ENCODE peak calls at places on chromosomes 12 and 14, in six cellular contexts. D is choroid plexus epithelial cell, F is tibial artery, B is fibroblast of lung, G is heart right ventricle, M is endothelial cell. E is an unnamed sample.

GRCh38 chr14:78399316-78399889 is 229.2 kb downstream of the NRXN3 start:
- DNase-seq in F (no peak), D (peak), G (peak), M (peak), B (peak), E (peak)

GRCh38 chr12:50354908-50355307 is 41.5 kb downstream of the FAM186A start:
- DNase-seq in D (no peak), M (no peak), G (no peak), B (no peak), F (no peak), E (no peak)

GRCh38 chr14:62614117-62614516 is 431.1 kb downstream of the KCNH5 start:
- DNase-seq in M (no peak), F (no peak), B (no peak), D (no peak), G (no peak), E (no peak)

GRCh38 chr14:21023174-21023573 is 1.7 kb downstream of the NDRG2 start:
- DNase-seq in B (no peak), F (no peak), M (peak), G (no peak), D (no peak), E (no peak)

GRCh38 chr12:51082561-51083139 is 746 bp downstream of the CSRNP2 start:
- DNase-seq in B (peak), F (no peak), G (peak), D (peak), M (peak), E (peak)

GRCh38 chr12:100858658-100859057 is 64.1 kb downstream of the ANO4 start:
- DNase-seq in G (no peak), F (no peak), D (no peak), B (peak), M (no peak), E (no peak)

GRCh38 chr12:77996670-77997069 is 166.0 kb downstream of the NAV3 start:
- DNase-seq in D (no peak), M (no peak), F (no peak), G (no peak), B (no peak), E (no peak)

GRCh38 chr12:750356-751191 is 1.8 kb upstream of the WNK1 start:
- DNase-seq in B (no peak), F (no peak), D (no peak), M (no peak), G (no peak), E (no peak)

DNA sequence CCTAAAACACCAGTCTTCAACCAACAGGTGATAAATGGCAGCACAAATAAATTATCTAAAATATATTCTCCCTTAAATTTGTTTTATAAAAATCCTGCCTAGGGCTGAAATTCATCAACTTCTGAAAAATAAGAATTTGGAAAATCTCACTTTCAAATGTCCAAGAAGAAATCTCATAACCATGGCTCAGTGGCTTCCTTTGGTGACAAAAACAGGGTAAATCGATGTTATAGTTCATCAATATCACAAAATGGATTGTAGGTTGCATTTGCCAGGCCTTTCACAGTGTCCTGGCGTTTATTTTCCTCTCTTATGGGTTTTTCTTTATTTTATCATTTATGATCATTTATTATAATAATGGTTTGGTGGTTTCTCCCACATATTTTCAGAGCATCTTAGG is 103.0 kb downstream of the PTGER2 start:
- DNase-seq in D (no peak), F (no peak), G (no peak), M (no peak), B (no peak), E (no peak)
- TF ChIP-seq CTCF in D (no peak), F (no peak), G (no peak), M (no peak), B (no peak), E (no peak)

GRCh38 chr12:18140969-18141368 is 51.0 kb upstream of the RERGL start:
- DNase-seq in B (no peak), M (no peak), F (no peak), G (no peak), D (peak), E (no peak)

GRCh38 chr12:18135509-18135908 is 45.5 kb upstream of the RERGL start:
- DNase-seq in F (no peak), M (no peak), D (peak), G (no peak), B (peak), E (no peak)

GRCh38 chr12:18141583-18141982 is 51.6 kb upstream of the RERGL start:
- DNase-seq in F (no peak), B (peak), G (no peak), M (no peak), D (peak), E (no peak)

GRCh38 chr12:18139254-18139653 is 49.3 kb upstream of the RERGL start:
- DNase-seq in B (no peak), G (no peak), F (no peak), M (no peak), D (no peak), E (no peak)

GRCh38 chr12:18139989-18140596 is 50.1 kb upstream of the RERGL start:
- DNase-seq in D (peak), B (peak), F (no peak), M (no peak), G (no peak), E (no peak)
- TF ChIP-seq CTCF in D (peak), B (no peak), F (peak), M (peak), G (peak), E (peak)

GRCh38 chr14:28596336-28596735 is 170.3 kb upstream of the FOXG1 start:
- DNase-seq in B (peak), F (no peak), M (no peak), D (peak), G (no peak), E (no peak)
- TF ChIP-seq CTCF in B (peak), F (no peak), M (no peak), D (no peak), G (no peak), E (peak)

GRCh38 chr14:73752297-73752992 is 38.3 kb upstream of the PNMA1 start:
- DNase-seq in F (peak), M (no peak), G (peak), D (peak), B (peak), E (no peak)
- TF ChIP-seq CTCF in F (peak), M (no peak), G (no peak), D (peak), B (peak), E (no peak)

GRCh38 chr14:105486974-105487448 is 325 bp downstream of the CRIP1 start:
- DNase-seq in F (peak), B (no peak), M (no peak), G (peak), D (no peak), E (no peak)

GRCh38 chr14:105484997-105485393 is 1.7 kb upstream of the CRIP1 start:
- DNase-seq in F (no peak), B (no peak), D (no peak), M (no peak), G (no peak), E (no peak)

GRCh38 chr14:105486333-105486973 is at the start of gene CRIP1:
- DNase-seq in F (no peak), M (no peak), D (no peak), G (peak), B (no peak), E (no peak)

GRCh38 chr14:105484069-105484996 is 2.4 kb upstream of the CRIP1 start:
- DNase-seq in D (no peak), B (peak), M (no peak), G (peak), F (peak), E (no peak)

GRCh38 chr14:105485720-105486332 is 860 bp upstream of the CRIP1 start:
- DNase-seq in G (peak), B (no peak), M (peak), D (no peak), F (no peak), E (no peak)
- TF ChIP-seq CTCF in G (peak), B (no peak), M (no peak), D (peak), F (peak), E (peak)

GRCh38 chr14:103385153-103385993 is at the start of gene MARK3:
- DNase-seq in B (peak), M (peak), G (peak), D (peak), F (peak), E (peak)
- TF ChIP-seq CTCF in B (peak), M (no peak), G (no peak), D (peak), F (peak), E (no peak)

GRCh38 chr14:30272848-30273563 is 286.0 kb upstream of the G2E3 start:
- DNase-seq in M (no peak), D (no peak), F (no peak), G (no peak), B (no peak), E (no peak)

GRCh38 chr14:30273564-30273880 is 285.4 kb upstream of the G2E3 start:
- DNase-seq in B (no peak), D (no peak), F (no peak), M (no peak), G (no peak), E (no peak)

GRCh38 chr14:30266290-30266689 is 292.7 kb upstream of the G2E3 start:
- DNase-seq in F (no peak), G (no peak), D (no peak), B (no peak), M (no peak), E (no peak)

GRCh38 chr14:30267141-30267540 is 291.8 kb upstream of the G2E3 start:
- DNase-seq in D (peak), G (no peak), B (peak), F (no peak), M (no peak), E (no peak)

DNA sequence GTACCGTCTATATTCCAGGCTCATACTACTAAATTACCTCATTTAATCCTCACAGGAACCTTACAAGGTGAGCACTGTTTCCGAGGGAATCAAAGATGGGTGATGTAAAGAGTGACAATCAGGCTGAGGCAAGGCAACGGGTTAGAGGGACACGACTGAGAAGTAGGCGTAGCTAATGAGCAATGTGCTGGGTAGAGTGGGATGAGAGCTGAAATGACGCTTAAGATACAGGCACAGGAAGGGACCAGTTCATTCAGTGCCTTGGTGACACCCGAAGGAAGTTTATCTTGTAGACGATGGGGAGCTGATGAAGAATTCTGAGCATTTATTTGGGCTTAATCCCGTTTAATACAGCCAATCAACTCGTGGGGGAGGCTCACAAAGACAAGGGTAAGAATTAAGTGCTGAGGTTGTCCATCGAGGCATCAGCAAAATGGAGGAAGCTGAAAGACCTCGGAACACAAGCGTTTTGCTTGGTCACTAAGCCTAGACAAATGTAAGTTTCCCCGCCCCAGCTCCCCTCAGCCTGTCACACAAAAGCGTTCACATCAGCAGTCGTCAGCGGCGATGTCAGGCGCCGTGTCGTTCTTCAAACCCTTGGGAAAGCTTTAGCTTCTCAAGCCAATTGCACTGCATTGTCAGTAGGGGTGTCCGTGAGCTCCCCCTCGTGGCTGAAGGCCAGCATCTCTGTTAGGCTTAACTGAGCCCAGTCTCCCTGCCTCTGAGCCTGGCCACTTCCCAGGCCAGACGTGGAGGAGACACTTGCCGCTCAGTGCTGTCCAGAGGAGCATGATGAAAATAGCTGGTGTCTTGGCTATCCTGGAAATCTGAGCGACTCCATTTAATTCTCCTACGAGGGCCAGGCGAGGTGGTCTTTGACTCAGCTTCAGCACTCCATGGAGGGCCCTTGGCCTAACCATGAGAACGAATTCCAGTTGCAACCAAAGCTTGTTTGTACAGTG is 288.5 kb upstream of the G2E3 start:
- DNase-seq in D (peak), B (peak), G (peak), F (peak), M (peak), E (peak)
- TF ChIP-seq CTCF in D (peak), B (peak), G (peak), F (peak), M (peak), E (peak)

E was measured in mesothelial cell of epicardium.